ENCODE peak calls at places on chromosomes 4 and X, in ten cellular contexts. Z, W, D, S, M, U, L, J, N and R are unnamed samples.

GRCh38 chrX:1593286-1594271 is 2.2 kb downstream of the AKAP17A start:
- DNase-seq in N (no peak), J (no peak), L (no peak), W (no peak), S (no peak), U (peak), D (no peak), Z (no peak), M (no peak), R (no peak)

GRCh38 chr4:152021788-152022438 is 261.1 kb upstream of the GATB start:
- DNase-seq in L (no peak), J (no peak), N (peak), S (no peak), W (no peak), M (no peak), Z (no peak), U (no peak), D (no peak), R (no peak)

GRCh38 chr4:88159137-88159725 is 792 bp upstream of the ABCG2 start:
- DNase-seq in M (no peak), D (no peak), N (no peak), J (peak), W (no peak), U (peak), Z (no peak), L (no peak), S (no peak), R (no peak)

GRCh38 chr4:156762851-156763250 is 208.7 kb downstream of the PDGFC start:
- DNase-seq in M (no peak), W (no peak), Z (no peak), U (no peak), L (no peak), S (no peak), D (no peak), J (no peak), N (no peak), R (no peak)

GRCh38 chr4:104629601-104630000 is 134.9 kb upstream of the CXXC4 start:
- DNase-seq in N (no peak), M (no peak), W (no peak), S (no peak), J (no peak), L (peak), D (no peak), U (no peak), Z (no peak), R (no peak)

GRCh38 chr4:85807247-85807915 is 332.4 kb downstream of the ARHGAP24 start:
- DNase-seq in U (no peak), M (no peak), J (no peak), W (no peak), S (no peak), D (peak), Z (no peak), N (no peak), L (peak), R (no peak)

GRCh38 chrX:3485727-3486126 is 139.3 kb upstream of the MXRA5 start:
- DNase-seq in Z (no peak), M (no peak), N (no peak), S (no peak), U (no peak), L (no peak), D (no peak), J (peak), W (no peak), R (no peak)

GRCh38 chrX:30786374-30786773 is 102.7 kb downstream of the TAB3 start:
- DNase-seq in L (no peak), N (no peak), S (no peak), W (no peak), J (no peak), D (no peak), M (no peak), U (no peak), Z (no peak), R (no peak)

GRCh38 chr4:2798399-2799301 is 5.8 kb downstream of the SH3BP2 start:
- DNase-seq in D (no peak), Z (no peak), N (peak), L (no peak), S (peak), M (peak), W (no peak), U (no peak), J (no peak), R (peak)

GRCh38 chrX:153412746-153413720 is 1.8 kb downstream of the ZFP92 start:
- DNase-seq in J (no peak), W (no peak), D (no peak), U (no peak), M (no peak), Z (no peak), L (no peak), N (no peak), S (no peak), R (no peak)

GRCh38 chr4:84790769-84791565 is 175.5 kb downstream of the WDFY3 start:
- DNase-seq in S (no peak), M (no peak), N (no peak), Z (no peak), U (no peak), L (no peak), J (no peak), W (no peak), D (no peak), R (no peak)

GRCh38 chr4:178010596-178010995 is 568.4 kb upstream of the AGA start:
- DNase-seq in S (no peak), W (no peak), M (no peak), J (no peak), U (no peak), L (no peak), Z (no peak), D (no peak), N (no peak), R (no peak)